ENCODE peak calls at places on chromosomes 11 and 22, in six cellular contexts. T is heart left ventricle, P is Peyer's patch, R is adipocyte, F is PC-3, X is GM23248. N is an unnamed sample.

GRCh38 chr11:20963596-20963995 is 294.2 kb downstream of the NELL1 start:
- DNase-seq in T (no peak), P (no peak), R (no peak), F (peak; percentile 1), X (peak; percentile 3), N (no peak)

GRCh38 chr11:126585388-126586302 is 230.2 kb downstream of the ST3GAL4 start:
- DNase-seq in T (peak; percentile 66), P (no peak), R (peak; percentile 92), F (peak; percentile 93), X (peak; percentile 97), N (peak; percentile 12)

GRCh38 chr11:86515297-86516094 is 140.8 kb downstream of the CCDC81 start:
- DNase-seq in T (no peak), P (no peak), R (peak; percentile 78), F (peak; percentile 75), X (peak; percentile 93), N (no peak)

GRCh38 chr22:38832005-38832978 is 11.5 kb downstream of the NPTXR start:
- DNase-seq in T (no peak), P (no peak), R (no peak), F (no peak), X (no peak), N (no peak)

GRCh38 chr11:129896062-129896461 is 684 bp upstream of the NFRKB start:
- DNase-seq in T (no peak), P (no peak), R (no peak), F (no peak), X (no peak), N (no peak)

GRCh38 chr22:50210378-50211139 is 9.7 kb downstream of the SELENOO start:
- DNase-seq in T (no peak), P (no peak), R (no peak), F (no peak), X (no peak), N (no peak)

GRCh38 chr11:117413616-117414015 is 86.0 kb downstream of the CEP164 start:
- DNase-seq in T (no peak), P (no peak), R (no peak), F (no peak), X (no peak), N (no peak)

GRCh38 chr11:88484873-88485621 is 147.5 kb upstream of the CTSC start:
- DNase-seq in T (no peak), P (no peak), R (peak; percentile 51), F (peak; percentile 83), X (peak; percentile 44), N (no peak)

GRCh38 chr11:15072551-15073143 is 746 bp upstream of the CALCB start:
- DNase-seq in T (no peak), P (no peak), R (no peak), F (no peak), X (no peak), N (no peak)

GRCh38 chr22:35792501-35792900 is 74.8 kb downstream of the APOL5 start:
- DNase-seq in T (no peak), P (no peak), R (no peak), F (peak; percentile 50), X (no peak), N (no peak)

GRCh38 chr22:33476716-33477115 is 418.5 kb upstream of the SYN3 start:
- DNase-seq in T (no peak), P (no peak), R (peak; percentile 45), F (peak; percentile 19), X (peak; percentile 60), N (no peak)

GRCh38 chr22:23926561-23926960 is 32.4 kb downstream of the MIF start:
- DNase-seq in T (no peak), P (no peak), R (no peak), F (no peak), X (no peak), N (no peak)

GRCh38 chr22:41584881-41585280 is 4.8 kb downstream of the PMM1 start:
- DNase-seq in T (no peak), P (no peak), R (no peak), F (no peak), X (no peak), N (no peak)

GRCh38 chr11:126500981-126501380 is 145.5 kb downstream of the ST3GAL4 start:
- DNase-seq in T (peak; percentile 16), P (no peak), R (no peak), F (no peak), X (no peak), N (no peak)

GRCh38 chr11:6199174-6199810 is at the start of gene OR52W1:
- DNase-seq in T (no peak), P (no peak), R (no peak), F (no peak), X (no peak), N (no peak)

GRCh38 chr11:114606003-114606801 is 10.6 kb upstream of the NXPE4 start:
- DNase-seq in T (no peak), P (no peak), R (peak; percentile 15), F (peak; percentile 36), X (peak; percentile 34), N (no peak)
- H3K9me3 ChIP-seq in T (no peaks in the 10 kb centered on the region), P (no peaks in the 10 kb centered on the region), R (no peaks in the 10 kb centered on the region), F (no peaks in the 10 kb centered on the region), X (no peaks in the 10 kb centered on the region), N (no peaks in the 10 kb centered on the region)

GRCh38 chr22:48561676-48562075 is 1266.0 kb downstream of the BRD1 start:
- DNase-seq in T (peak; percentile 37), P (no peak), R (no peak), F (no peak), X (no peak), N (no peak)
- H3K9me3 ChIP-seq in T (no peaks in the 10 kb centered on the region), P (no peaks in the 10 kb centered on the region), R (no peaks in the 10 kb centered on the region), F (no peaks in the 10 kb centered on the region), X (no peaks in the 10 kb centered on the region), N (no peaks in the 10 kb centered on the region)

DNA sequence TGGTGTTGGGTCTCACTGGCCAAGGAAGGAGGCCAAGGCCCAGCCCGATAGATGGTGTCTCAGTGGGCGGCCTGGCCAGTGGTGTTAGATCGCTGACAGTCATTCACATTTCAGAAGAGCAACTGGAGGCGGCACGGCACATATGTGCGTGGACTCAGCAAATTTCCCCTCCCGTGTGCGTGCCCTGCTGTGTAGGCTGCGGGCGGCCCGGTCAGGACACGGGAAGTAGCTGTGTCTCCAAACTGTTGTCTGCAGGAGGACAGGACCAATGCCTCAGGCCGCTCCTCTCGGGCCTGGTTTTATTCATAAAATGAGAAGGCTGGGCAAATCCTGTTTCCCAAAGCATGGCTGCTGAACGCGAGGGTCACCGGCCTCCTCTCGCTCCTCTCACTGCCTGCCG is 711.7 kb downstream of the BRD1 start:
- DNase-seq in T (no peak), P (no peak), R (no peak), F (no peak), X (no peak), N (no peak)
- H3K9me3 ChIP-seq in T (no peaks in the 10 kb centered on the region), P (no peaks in the 10 kb centered on the region), R (no peaks in the 10 kb centered on the region), F (no peaks in the 10 kb centered on the region), X (no peaks in the 10 kb centered on the region), N (no peaks in the 10 kb centered on the region)

GRCh38 chr11:102436546-102436945 is 16.0 kb downstream of the TMEM123 start:
- DNase-seq in T (no peak), P (no peak), R (peak; percentile 89), F (no peak), X (peak; percentile 89), N (no peak)

GRCh38 chr11:102437026-102437425 is 15.5 kb downstream of the TMEM123 start:
- DNase-seq in T (no peak), P (no peak), R (no peak), F (no peak), X (peak; percentile 39), N (no peak)

GRCh38 chr11:102437727-102438126 is 14.8 kb downstream of the TMEM123 start:
- DNase-seq in T (no peak), P (no peak), R (no peak), F (no peak), X (no peak), N (no peak)

GRCh38 chr11:102435688-102436087 is 16.9 kb downstream of the TMEM123 start:
- DNase-seq in T (no peak), P (no peak), R (no peak), F (no peak), X (no peak), N (no peak)

DNA sequence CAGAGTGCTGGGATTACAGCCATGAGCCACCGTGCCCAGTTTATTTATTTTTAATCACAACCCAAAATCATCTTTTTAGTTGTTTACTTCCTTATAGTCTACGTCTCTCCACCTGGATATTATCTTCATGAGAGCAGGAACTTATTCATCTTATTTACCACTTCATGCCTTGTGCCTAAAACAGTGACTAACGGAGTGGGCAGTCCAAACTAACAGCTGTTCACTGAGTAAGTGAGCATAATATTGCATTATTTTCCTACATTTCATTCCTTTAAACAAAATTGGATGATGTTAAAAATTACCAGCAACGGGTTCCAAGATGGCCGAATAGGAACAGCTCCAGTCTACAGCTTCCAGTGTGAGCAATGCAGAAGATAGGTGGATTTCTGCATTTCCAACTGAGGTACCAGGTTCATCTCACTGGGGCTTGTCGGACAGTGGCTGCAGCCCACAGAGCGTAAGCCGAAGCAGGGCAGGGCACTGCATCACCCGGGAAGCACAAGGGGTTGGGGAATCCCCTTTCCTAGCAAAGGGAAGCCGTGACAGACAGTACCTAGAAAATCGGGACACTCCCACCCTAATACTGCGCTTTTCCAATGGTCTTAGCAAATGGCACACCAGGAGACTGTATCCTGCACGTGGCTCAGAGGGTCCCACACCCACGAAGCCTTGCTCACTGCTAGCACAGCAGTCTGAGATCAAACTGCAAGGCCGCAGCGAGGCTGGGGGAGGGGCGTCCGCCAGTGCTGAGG is 14.1 kb downstream of the TMEM123 start:
- DNase-seq in T (no peak), P (peak; percentile 41), R (no peak), F (no peak), X (peak; percentile 39), N (no peak)
- H3K9me3 ChIP-seq in T (no peaks in the 10 kb centered on the region), P (no peaks in the 10 kb centered on the region), R (no peaks in the 10 kb centered on the region), F (peaks cover 5% of the 10 kb centered on the region), X (no peaks in the 10 kb centered on the region), N (no peaks in the 10 kb centered on the region)

GRCh38 chr22:48303360-48303725 is 1524.3 kb downstream of the BRD1 start:
- DNase-seq in T (no peak), P (no peak), R (no peak), F (no peak), X (no peak), N (no peak)
- H3K9me3 ChIP-seq in T (no peaks in the 10 kb centered on the region), P (no peaks in the 10 kb centered on the region), R (no peaks in the 10 kb centered on the region), F (no peaks in the 10 kb centered on the region), X (no peaks in the 10 kb centered on the region), N (no peaks in the 10 kb centered on the region)

GRCh38 chr11:35986958-35987357 is 43.1 kb downstream of the LDLRAD3 start:
- DNase-seq in T (no peak), P (no peak), R (no peak), F (peak; percentile 32), X (no peak), N (no peak)
- H3K9me3 ChIP-seq in T (no peaks in the 10 kb centered on the region), P (no peaks in the 10 kb centered on the region), R (no peaks in the 10 kb centered on the region), F (no peaks in the 10 kb centered on the region), X (no peaks in the 10 kb centered on the region), N (no peaks in the 10 kb centered on the region)

N was measured in thoracic aorta.